ENCODE peak calls at places on chromosomes 5 and 9, in six cellular contexts. U, K, A, P, J and Q are unnamed samples.
A peak's percentile ranks its signal among the peaks of the same experiment; 100 is the strongest.

GRCh38 chr9:116647515-116647809 is 39.6 kb upstream of the TRIM32 start:
- DNase-seq in U (no peak), K (no peak), A (no peak), P (no peak), J (no peak), Q (no peak)

GRCh38 chr9:110769667-110770066 is 101.1 kb downstream of the MUSK start:
- DNase-seq in U (no peak), K (no peak), A (no peak), P (peak; percentile 58), J (no peak), Q (peak; percentile 36)

GRCh38 chr5:107604990-107605389 is 65.7 kb downstream of the EFNA5 start:
- DNase-seq in U (no peak), K (no peak), A (no peak), P (peak; percentile 41), J (no peak), Q (peak; percentile 37)

GRCh38 chr5:27328480-27328879 is 290.1 kb upstream of the CDH9 start:
- DNase-seq in U (no peak), K (no peak), A (no peak), P (peak; percentile 87), J (no peak), Q (peak; percentile 93)

GRCh38 chr5:173675287-173675996 is 59.0 kb upstream of the BOD1 start:
- DNase-seq in U (peak; percentile 18), K (no peak), A (no peak), P (no peak), J (no peak), Q (no peak)

GRCh38 chr5:85049020-85049419 is 664.3 kb upstream of the EDIL3 start:
- DNase-seq in U (peak; percentile 50), K (peak; percentile 75), A (no peak), P (peak; percentile 75), J (peak; percentile 9), Q (peak; percentile 70)

GRCh38 chr5:180340856-180341255 is 12.3 kb downstream of the GFPT2 start:
- DNase-seq in U (no peak), K (no peak), A (no peak), P (peak; percentile 39), J (no peak), Q (peak; percentile 58)

GRCh38 chr5:39198080-39198479 is 21.3 kb downstream of the FYB1 start:
- DNase-seq in U (no peak), K (no peak), A (no peak), P (no peak), J (no peak), Q (no peak)

GRCh38 chr5:16457853-16458252 is 7.7 kb downstream of the ZNF622 start:
- DNase-seq in U (no peak), K (no peak), A (no peak), P (no peak), J (no peak), Q (peak; percentile 49)

GRCh38 chr5:31678180-31678579 is 39.2 kb downstream of the PDZD2 start:
- DNase-seq in U (no peak), K (no peak), A (no peak), P (no peak), J (no peak), Q (no peak)

GRCh38 chr9:72628191-72628590 is 106.8 kb downstream of the TMC1 start:
- DNase-seq in U (no peak), K (no peak), A (no peak), P (no peak), J (no peak), Q (no peak)

GRCh38 chr5:58156977-58157701 is 302.7 kb downstream of the PLK2 start:
- DNase-seq in U (no peak), K (no peak), A (no peak), P (peak; percentile 37), J (peak; percentile 23), Q (peak; percentile 53)

GRCh38 chr5:120160120-120160895 is 303.8 kb upstream of the PRR16 start:
- DNase-seq in U (no peak), K (no peak), A (no peak), P (peak; percentile 80), J (no peak), Q (peak; percentile 89)

GRCh38 chr9:137201205-137201868 is 796 bp upstream of the TPRN start:
- DNase-seq in U (no peak), K (peak; percentile 27), A (no peak), P (no peak), J (no peak), Q (no peak)

GRCh38 chr5:40914835-40915234 is 5.5 kb downstream of the C7 start:
- DNase-seq in U (no peak), K (peak; percentile 18), A (no peak), P (no peak), J (no peak), Q (peak; percentile 55)

GRCh38 chr5:119412828-119413227 is 39.5 kb upstream of the HSD17B4 start:
- DNase-seq in U (no peak), K (no peak), A (no peak), P (no peak), J (no peak), Q (no peak)

GRCh38 chr5:19886123-19886921 is 101.7 kb downstream of the CDH18 start:
- DNase-seq in U (no peak), K (peak; percentile 23), A (no peak), P (peak; percentile 44), J (no peak), Q (peak; percentile 86)

GRCh38 chr5:136228358-136228757 is 35.4 kb upstream of the SMIM32 start:
- DNase-seq in U (peak; percentile 54), K (no peak), A (no peak), P (no peak), J (no peak), Q (no peak)

GRCh38 chr9:110029422-110029814 is 178.5 kb downstream of the C9orf152 start:
- DNase-seq in U (no peak), K (peak; percentile 21), A (no peak), P (peak; percentile 96), J (no peak), Q (peak; percentile 85)

GRCh38 chr5:138850854-138851253 is 24.3 kb downstream of the LRRTM2 start:
- DNase-seq in U (no peak), K (no peak), A (no peak), P (no peak), J (no peak), Q (no peak)

GRCh38 chr5:41794478-41794877 is 75.7 kb downstream of the OXCT1 start:
- DNase-seq in U (no peak), K (peak; percentile 53), A (no peak), P (peak; percentile 95), J (no peak), Q (peak; percentile 98)

GRCh38 chr5:179121667-179122111 is 61.5 kb downstream of the ZNF354C start:
- DNase-seq in U (no peak), K (no peak), A (no peak), P (no peak), J (no peak), Q (no peak)

GRCh38 chr5:170254056-170254455 is 21.3 kb downstream of the C5orf58 start:
- DNase-seq in U (no peak), K (peak; percentile 73), A (no peak), P (no peak), J (no peak), Q (no peak)

GRCh38 chr9:105455836-105456475 is 8.1 kb downstream of the FSD1L start:
- DNase-seq in U (no peak), K (no peak), A (no peak), P (no peak), J (no peak), Q (no peak)

DNA sequence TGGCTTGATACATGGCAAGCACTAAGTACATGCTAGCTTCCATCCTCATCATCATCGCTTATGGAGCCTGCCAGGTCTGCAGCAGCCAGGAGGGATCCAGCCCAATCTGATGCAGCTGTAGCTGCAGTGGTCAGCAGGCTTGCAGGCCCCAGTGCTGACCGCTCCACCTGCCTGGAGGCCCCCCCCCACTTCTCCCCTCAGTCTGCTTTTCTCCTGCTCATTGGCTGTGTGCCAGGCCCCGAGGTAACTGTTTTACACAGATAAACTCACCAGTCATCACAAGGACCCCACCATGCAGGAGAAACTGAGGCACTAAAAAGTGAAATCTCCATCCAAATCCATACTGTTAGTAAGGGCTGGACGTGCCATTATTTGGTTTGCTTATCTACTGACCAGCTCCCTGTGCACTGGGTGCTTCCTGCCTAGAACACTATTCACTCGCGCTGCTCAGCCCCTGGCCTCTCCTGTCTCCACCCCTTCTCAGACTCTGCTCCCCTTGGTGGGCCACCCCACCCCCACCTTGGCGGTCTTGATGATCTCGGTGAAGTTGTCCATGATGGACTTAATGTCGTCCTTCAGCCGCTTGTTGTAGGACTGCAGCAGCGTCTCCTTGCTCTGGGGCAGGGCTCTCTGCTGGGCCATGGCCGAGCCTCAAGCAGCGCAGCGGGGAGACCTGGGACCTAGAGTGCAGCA is 1.8 kb downstream of the MED22 start:
- DNase-seq in U (no peak), K (no peak), A (no peak), P (no peak), J (no peak), Q (no peak)
- H3K18ac ChIP-seq in U (no peak overlapping the region), K (no peak overlapping the region), A (no peak overlapping the region), P (no peak overlapping the region), J (peak overlapping the region; percentile 18), Q (no peak overlapping the region)

GRCh38 chr5:43556857-43557593 is at the start of gene PAIP1:
- DNase-seq in U (peak; percentile 81), K (peak; percentile 94), A (no peak), P (peak; percentile 92), J (peak; percentile 83), Q (peak; percentile 86)

GRCh38 chr5:43554497-43554896 is 2.4 kb downstream of the PAIP1 start:
- DNase-seq in U (no peak), K (no peak), A (no peak), P (no peak), J (no peak), Q (no peak)

GRCh38 chr5:43553381-43553780 is 3.5 kb downstream of the PAIP1 start:
- DNase-seq in U (no peak), K (peak; percentile 60), A (no peak), P (peak; percentile 42), J (no peak), Q (peak; percentile 50)

GRCh38 chr5:43560128-43560527 is 3.3 kb upstream of the PAIP1 start:
- DNase-seq in U (no peak), K (no peak), A (no peak), P (peak; percentile 26), J (no peak), Q (peak; percentile 77)

DNA sequence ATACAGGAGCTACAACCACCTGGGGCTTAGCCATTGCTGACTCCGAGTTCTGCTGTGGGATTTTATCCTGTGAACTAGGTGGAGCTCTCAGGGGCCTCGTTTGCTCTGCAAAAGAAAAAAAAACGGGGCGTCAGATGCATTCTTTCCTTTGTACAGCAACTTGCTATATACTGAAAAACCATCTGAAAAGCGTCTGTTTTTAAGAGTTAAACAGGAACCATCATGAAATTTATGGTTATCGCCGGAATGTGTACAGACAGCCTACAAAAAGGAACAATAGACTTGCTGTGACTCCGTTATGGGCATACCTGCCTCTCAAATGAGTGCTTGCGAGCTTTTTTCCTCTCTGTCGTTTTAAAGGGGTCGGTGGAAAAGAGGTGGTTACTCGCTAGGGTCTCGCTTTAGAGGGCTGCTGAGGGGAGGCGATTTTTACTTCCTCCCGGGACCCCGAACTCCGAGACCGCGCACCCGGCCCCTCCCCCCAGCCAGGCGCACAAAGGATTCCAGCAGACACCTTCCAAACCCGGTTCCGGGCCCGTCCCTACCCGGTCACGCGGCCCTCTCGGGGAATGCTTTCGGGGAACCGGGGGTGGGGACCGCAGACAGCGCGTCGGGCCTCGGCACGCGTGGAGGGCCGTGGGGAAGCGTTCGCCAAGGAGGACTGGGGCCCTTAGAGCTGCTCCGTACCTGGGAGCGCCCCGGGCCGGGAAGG is 826 bp downstream of the PAIP1 start:
- DNase-seq in U (peak; percentile 68), K (peak; percentile 75), A (no peak), P (peak; percentile 58), J (peak; percentile 41), Q (peak; percentile 16)
- H3K18ac ChIP-seq in U (peak overlapping the region; percentile 100), K (peak overlapping the region; percentile 65), A (peak overlapping the region; percentile 90), P (peak overlapping the region; percentile 71), J (peak overlapping the region; percentile 100), Q (peak overlapping the region; percentile 55)

GRCh38 chr9:127389391-127390242 is 7.4 kb upstream of the SLC2A8 start:
- DNase-seq in U (no peak), K (no peak), A (no peak), P (no peak), J (no peak), Q (no peak)
- H3K18ac ChIP-seq in U (no peak overlapping the region), K (no peak overlapping the region), A (no peak overlapping the region), P (no peak overlapping the region), J (no peak overlapping the region), Q (no peak overlapping the region)

GRCh38 chr5:124895236-124895635 is 148.8 kb upstream of the ZNF608 start:
- DNase-seq in U (no peak), K (no peak), A (no peak), P (peak; percentile 45), J (peak; percentile 83), Q (no peak)
- H3K18ac ChIP-seq in U (no peak overlapping the region), K (no peak overlapping the region), A (no peak overlapping the region), P (no peak overlapping the region), J (no peak overlapping the region), Q (no peak overlapping the region)